ENCODE peak calls at places on chromosomes 2 and 18, in four cellular contexts. M, D, Q and N are unnamed samples.

GRCh38 chr2:234257859-234258561 is 207.5 kb downstream of the SPP2 start:
- ATAC-seq in M (peak; percentile 92), D (peak; percentile 94), Q (peak; percentile 92), N (peak; percentile 99)

GRCh38 chr2:7766302-7766701 is 849.1 kb downstream of the RNF144A start:
- ATAC-seq in M (no peak), D (peak; percentile 58), Q (no peak), N (no peak)

GRCh38 chr18:59800897-59801296 is 98.9 kb upstream of the PMAIP1 start:
- ATAC-seq in M (no peak), D (no peak), Q (no peak), N (no peak)

GRCh38 chr2:16628316-16628715 is 37.3 kb downstream of the CYRIA start:
- ATAC-seq in M (no peak), D (peak; percentile 67), Q (no peak), N (no peak)

GRCh38 chr2:105747997-105748396 is 3.3 kb downstream of the NCK2 start:
- ATAC-seq in M (no peak), D (peak; percentile 16), Q (no peak), N (peak; percentile 21)

GRCh38 chr2:129443235-129443884 is 536.1 kb upstream of the RAB6C start:
- ATAC-seq in M (no peak), D (no peak), Q (no peak), N (no peak)

GRCh38 chr2:143477724-143478443 is 348.7 kb downstream of the ARHGAP15 start:
- ATAC-seq in M (no peak), D (peak; percentile 90), Q (peak; percentile 27), N (no peak)

GRCh38 chr2:19559596-19560240 is 201.3 kb upstream of the OSR1 start:
- ATAC-seq in M (no peak), D (no peak), Q (no peak), N (no peak)

GRCh38 chr2:113081458-113082210 is 13.9 kb downstream of the IL1F10 start:
- ATAC-seq in M (no peak), D (peak; percentile 40), Q (no peak), N (no peak)

GRCh38 chr2:172372436-172372835 is 55.0 kb upstream of the ITGA6 start:
- ATAC-seq in M (no peak), D (no peak), Q (no peak), N (peak; percentile 83)

GRCh38 chr2:38574278-38574677 is 28.4 kb downstream of the HNRNPLL start:
- ATAC-seq in M (no peak), D (no peak), Q (no peak), N (no peak)

GRCh38 chr18:77344777-77345507 is 95.3 kb downstream of the GALR1 start:
- ATAC-seq in M (no peak), D (no peak), Q (no peak), N (no peak)

GRCh38 chr2:232269867-232270266 is 108.7 kb upstream of the ALPP start:
- ATAC-seq in M (no peak), D (no peak), Q (no peak), N (no peak)

GRCh38 chr2:102313025-102313424 is 1.7 kb downstream of the IL1RL1 start:
- ATAC-seq in M (peak; percentile 70), D (peak; percentile 23), Q (no peak), N (peak; percentile 66)

GRCh38 chr2:67871696-67872320 is 191.0 kb downstream of the C1D start:
- ATAC-seq in M (no peak), D (no peak), Q (no peak), N (no peak)

GRCh38 chr2:222882484-222882928 is 21.7 kb downstream of the ACSL3 start:
- ATAC-seq in M (no peak), D (no peak), Q (no peak), N (peak; percentile 54)

GRCh38 chr2:222798528-222798927 is 62.3 kb upstream of the ACSL3 start:
- ATAC-seq in M (no peak), D (no peak), Q (no peak), N (no peak)

GRCh38 chr2:84314901-84315330 is 144.2 kb downstream of the SUCLG1 start:
- ATAC-seq in M (peak; percentile 86), D (peak; percentile 90), Q (peak; percentile 99), N (peak; percentile 90)

GRCh38 chr2:71524476-71524875 is 71.1 kb downstream of the DYSF start:
- ATAC-seq in M (no peak), D (no peak), Q (no peak), N (no peak)

GRCh38 chr2:40455661-40456060 is 3.8 kb upstream of the SLC8A1 start:
- ATAC-seq in M (peak; percentile 43), D (no peak), Q (peak; percentile 41), N (no peak)

GRCh38 chr2:20509766-20510490 is 63.1 kb downstream of the RHOB start:
- ATAC-seq in M (peak; percentile 30), D (peak; percentile 26), Q (peak; percentile 98), N (peak; percentile 88)

GRCh38 chr2:211085056-211085680 is 528.8 kb downstream of the CPS1 start:
- ATAC-seq in M (no peak), D (no peak), Q (peak; percentile 44), N (no peak)

GRCh38 chr2:126534508-126534907 is 121.5 kb upstream of the GYPC start:
- ATAC-seq in M (peak; percentile 71), D (peak; percentile 53), Q (no peak), N (no peak)

GRCh38 chr2:150167711-150168110 is 319.8 kb downstream of the RND3 start:
- ATAC-seq in M (no peak), D (no peak), Q (no peak), N (no peak)

GRCh38 chr2:88857951-88858406 is 166.5 kb downstream of the RPIA start:
- ATAC-seq in M (peak; percentile 34), D (no peak), Q (peak; percentile 51), N (peak; percentile 37)

GRCh38 chr18:8052237-8052701 is 485.2 kb downstream of the PTPRM start:
- ATAC-seq in M (peak; percentile 26), D (peak; percentile 76), Q (peak; percentile 75), N (peak; percentile 67)

GRCh38 chr18:79935098-79935480 is 16.4 kb downstream of the SLC66A2 start:
- ATAC-seq in M (no peak), D (no peak), Q (no peak), N (no peak)

GRCh38 chr2:56753182-56753581 is 569.4 kb downstream of the CCDC85A start:
- ATAC-seq in M (no peak), D (no peak), Q (no peak), N (no peak)

GRCh38 chr2:17857016-17857415 is 21.5 kb upstream of the KCNS3 start:
- ATAC-seq in M (no peak), D (no peak), Q (no peak), N (no peak)

GRCh38 chr18:63378919-63379638 is 12.1 kb upstream of the KDSR start:
- ATAC-seq in M (no peak), D (peak; percentile 69), Q (no peak), N (no peak)

GRCh38 chr2:224938670-224939309 is 103.5 kb downstream of the DOCK10 start:
- ATAC-seq in M (no peak), D (peak; percentile 72), Q (peak; percentile 27), N (no peak)

GRCh38 chr2:150292807-150293206 is 194.7 kb downstream of the RND3 start:
- ATAC-seq in M (no peak), D (no peak), Q (no peak), N (no peak)

GRCh38 chr2:227228061-227228667 is 63.7 kb downstream of the COL4A3 start:
- ATAC-seq in M (peak; percentile 96), D (no peak), Q (peak; percentile 79), N (peak; percentile 54)